ENCODE peak calls at places on chromosome 2, in five cellular contexts. P, Y, B, F and H are unnamed samples.
A peak's percentile ranks its signal among the peaks of the same experiment; 100 is the strongest.

GRCh38 chr2:23940262-23940975 is at the start of gene UBXN2A:
- DNase-seq in F (peak; percentile 68), P (peak; percentile 71), B (peak; percentile 64), Y (peak; percentile 90), H (peak; percentile 76)

GRCh38 chr2:230913812-230914211 is 11.2 kb downstream of the GPR55 start:
- DNase-seq in F (no peak), P (no peak), Y (no peak), B (no peak), H (no peak)

GRCh38 chr2:201827621-201828020 is 21.3 kb downstream of the CDK15 start:
- DNase-seq in P (no peak), Y (no peak), B (no peak), F (no peak), H (no peak)

GRCh38 chr2:30778611-30779010 is 28.6 kb downstream of the CAPN13 start:
- DNase-seq in B (no peak), P (no peak), F (no peak), Y (no peak), H (no peak)

GRCh38 chr2:106547104-106547503 is 59.9 kb downstream of the CD8B2 start:
- DNase-seq in P (no peak), Y (no peak), B (no peak), F (no peak), H (peak; percentile 12)

GRCh38 chr2:150125188-150125587 is 362.3 kb downstream of the RND3 start:
- DNase-seq in B (no peak), F (no peak), P (no peak), Y (no peak), H (no peak)

GRCh38 chr2:84959494-84960156 is 11.3 kb upstream of the KCMF1 start:
- DNase-seq in P (no peak), F (peak; percentile 12), Y (no peak), B (no peak), H (no peak)

GRCh38 chr2:205885492-205886099 is 200.4 kb downstream of the INO80D start:
- DNase-seq in Y (peak; percentile 78), B (peak; percentile 28), F (peak; percentile 78), P (peak; percentile 76), H (peak; percentile 90)

GRCh38 chr2:190352668-190353536 is 9.5 kb downstream of the INPP1 start:
- DNase-seq in F (no peak), B (no peak), P (no peak), Y (peak; percentile 77), H (no peak)

GRCh38 chr2:217297096-217297495 is 437.2 kb upstream of the TNP1 start:
- DNase-seq in P (no peak), F (no peak), Y (no peak), B (no peak), H (no peak)

GRCh38 chr2:29603341-29603740 is 318.0 kb downstream of the ALK start:
- DNase-seq in B (no peak), Y (no peak), P (no peak), F (no peak), H (no peak)

GRCh38 chr2:11861044-11861443 is 114.6 kb downstream of the LPIN1 start:
- DNase-seq in F (no peak), Y (no peak), P (no peak), B (no peak), H (no peak)

GRCh38 chr2:181474227-181474626 is 17.0 kb downstream of the ITGA4 start:
- DNase-seq in B (no peak), P (no peak), F (no peak), Y (no peak), H (no peak)

GRCh38 chr2:237218756-237219155 is 133.1 kb downstream of the COPS8 start:
- DNase-seq in P (no peak), B (no peak), F (no peak), Y (no peak), H (no peak)

GRCh38 chr2:179954026-179954425 is 53.1 kb downstream of the CWC22 start:
- DNase-seq in B (no peak), P (no peak), F (peak; percentile 7), Y (no peak), H (no peak)

GRCh38 chr2:3180082-3180908 is 197.3 kb downstream of the EIPR1 start:
- DNase-seq in F (no peak), P (no peak), Y (no peak), B (no peak), H (no peak)

GRCh38 chr2:19540739-19541503 is 182.5 kb upstream of the OSR1 start:
- DNase-seq in B (no peak), Y (no peak), P (no peak), F (peak; percentile 27), H (no peak)

GRCh38 chr2:240557101-240557751 is 562 bp downstream of the ANKMY1 start:
- DNase-seq in F (peak; percentile 3), P (no peak), B (no peak), Y (no peak), H (peak; percentile 19)

GRCh38 chr2:109517118-109517889 is 96.5 kb downstream of the SEPTIN10 start:
- DNase-seq in P (no peak), B (no peak), F (no peak), Y (no peak), H (no peak)

GRCh38 chr2:235533616-235534385 is 40.0 kb downstream of the AGAP1 start:
- DNase-seq in P (no peak), B (no peak), F (no peak), Y (no peak), H (no peak)